ENCODE peak calls at places on chromosomes 3 and 15, in ten cellular contexts. G, X, Y, I, B, H, A, J, T and Q are unnamed samples.

GRCh38 chr15:59994855-59995557 is 9.1 kb upstream of the FOXB1 start:
- DNase-seq in T (no peak), I (no peak), H (no peak), B (no peak), Y (no peak), A (no peak), G (no peak), X (no peak), J (no peak), Q (no peak)

GRCh38 chr3:69888946-69889315 is 110.6 kb upstream of the SAMMSON start:
- DNase-seq in T (no peak), Y (no peak), G (no peak), J (no peak), A (no peak), B (no peak), H (no peak), I (no peak), X (no peak), Q (no peak)

GRCh38 chr3:65170357-65171090 is 482.7 kb upstream of the ADAMTS9 start:
- DNase-seq in J (peak), H (no peak), I (peak), B (peak), X (peak), G (peak), T (peak), Y (peak), A (peak), Q (peak)

GRCh38 chr15:36007699-36008098 is 461.7 kb upstream of the DPH6 start:
- DNase-seq in B (no peak), T (no peak), A (no peak), H (no peak), I (no peak), G (no peak), X (no peak), Y (no peak), J (no peak), Q (no peak)

GRCh38 chr3:1232276-1232675 is 139.5 kb downstream of the CNTN6 start:
- DNase-seq in B (no peak), X (no peak), I (no peak), T (no peak), A (no peak), G (no peak), Y (no peak), H (no peak), J (no peak), Q (no peak)

GRCh38 chr3:41419809-41420208 is 220.5 kb downstream of the CTNNB1 start:
- DNase-seq in B (no peak), T (no peak), A (no peak), X (no peak), Y (no peak), G (no peak), H (no peak), J (no peak), I (no peak), Q (no peak)

GRCh38 chr15:67997996-67998395 is 56.1 kb upstream of the PIAS1 start:
- DNase-seq in H (no peak), J (no peak), T (peak), B (no peak), A (no peak), G (no peak), X (peak), Y (no peak), I (no peak), Q (no peak)

GRCh38 chr15:82680200-82681102 is 29.2 kb downstream of the AP3B2 start:
- DNase-seq in H (peak), J (peak), T (peak), X (no peak), B (no peak), Y (peak), G (no peak), I (peak), A (peak), Q (peak)

GRCh38 chr3:148106062-148106461 is 591.6 kb upstream of the AGTR1 start:
- DNase-seq in T (no peak), J (no peak), G (no peak), Y (no peak), X (no peak), I (no peak), A (no peak), B (no peak), H (no peak), Q (no peak)

GRCh38 chr15:44298878-44299277 is 10.4 kb downstream of the GOLM2 start:
- DNase-seq in G (no peak), H (peak), B (no peak), Y (no peak), A (no peak), J (no peak), I (no peak), T (peak), X (no peak), Q (peak)

GRCh38 chr3:43255675-43256074 is 30.7 kb upstream of the SNRK start:
- DNase-seq in B (no peak), A (no peak), I (no peak), G (no peak), J (no peak), X (no peak), H (no peak), Y (no peak), T (no peak), Q (no peak)

GRCh38 chr15:48279608-48280007 is 51.6 kb upstream of the DUT start:
- DNase-seq in A (no peak), J (no peak), T (no peak), I (no peak), Y (no peak), B (no peak), X (no peak), G (no peak), H (no peak), Q (no peak)

GRCh38 chr15:39173426-39173825 is 407.5 kb upstream of the THBS1 start:
- DNase-seq in X (no peak), Y (no peak), T (no peak), I (no peak), J (no peak), H (no peak), G (no peak), B (no peak), A (no peak), Q (no peak)

GRCh38 chr3:11607816-11608215 is 35.9 kb downstream of the VGLL4 start:
- DNase-seq in B (no peak), A (no peak), X (peak), Y (no peak), H (peak), T (no peak), J (no peak), G (no peak), I (no peak), Q (peak)

GRCh38 chr3:130260821-130261402 is 84.6 kb upstream of the COL6A5 start:
- DNase-seq in A (no peak), I (no peak), Y (peak), J (no peak), G (no peak), T (no peak), X (no peak), B (peak), H (no peak), Q (no peak)

GRCh38 chr3:197711973-197712707 is 24.6 kb downstream of the RUBCN start:
- DNase-seq in Y (peak), A (peak), T (peak), X (peak), B (peak), H (peak), I (peak), J (peak), G (peak), Q (peak)

GRCh38 chr15:100849021-100849831 is 30.4 kb upstream of the ALDH1A3 start:
- DNase-seq in J (peak), G (no peak), Y (peak), H (peak), A (no peak), T (peak), I (no peak), X (peak), B (peak), Q (no peak)

GRCh38 chr15:52115598-52116427 is 3.2 kb upstream of the BCL2L10 start:
- DNase-seq in A (no peak), B (no peak), J (no peak), I (no peak), Y (peak), X (peak), G (no peak), H (no peak), T (no peak), Q (no peak)

GRCh38 chr15:80636675-80637074 is 58.4 kb upstream of the ABHD17C start:
- DNase-seq in Y (no peak), J (no peak), I (no peak), H (no peak), B (peak), T (peak), A (no peak), G (no peak), X (no peak), Q (no peak)

DNA sequence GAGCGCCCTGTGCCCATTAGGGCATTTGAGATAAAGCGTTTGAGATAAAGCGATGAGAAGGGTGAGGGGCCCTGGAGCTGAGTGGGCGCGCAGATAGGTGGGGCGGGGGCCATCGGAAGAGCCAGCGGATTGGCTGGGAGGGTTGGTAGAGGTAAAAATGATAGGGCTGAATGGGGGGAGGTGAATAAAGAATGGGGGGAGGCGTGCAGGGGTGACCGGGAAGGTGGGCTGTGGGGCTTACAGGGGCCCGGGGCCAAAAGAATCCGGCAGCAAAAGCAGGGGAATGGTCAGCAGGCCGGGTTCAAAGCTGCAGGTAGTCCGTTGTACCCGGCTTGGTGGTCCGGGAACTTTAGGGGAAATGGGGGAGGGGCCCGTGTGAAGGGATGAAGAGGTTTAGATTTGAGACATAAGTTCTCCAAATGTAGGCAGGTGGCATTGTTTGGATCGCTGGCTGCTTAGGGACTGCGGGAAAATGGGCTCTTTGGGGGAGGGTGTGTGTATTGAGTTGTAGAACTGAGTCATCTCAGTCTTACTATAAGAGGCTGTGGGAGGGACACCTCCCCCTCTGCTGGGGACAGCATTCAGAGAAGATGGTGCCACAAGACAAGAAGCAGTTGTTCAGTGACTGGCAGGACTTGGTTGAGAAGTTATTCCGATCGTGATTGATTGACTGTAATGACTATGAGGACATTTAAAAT is 623 bp downstream of the ARID3B start:
- DNase-seq in J (no peak), I (peak), G (peak), B (peak), X (peak), Y (peak), H (peak), T (no peak), A (peak), Q (peak)
- TF ChIP-seq POLR2A in J (no peak), I (no peak), G (no peak), B (no peak), X (no peak), Y (no peak), H (no peak), T (no peak), A (no peak), Q (no peak)

GRCh38 chr15:90893175-90894090 is 9.1 kb downstream of the FES start:
- DNase-seq in Y (no peak), J (no peak), B (no peak), X (no peak), G (no peak), A (no peak), I (no peak), T (peak), H (no peak), Q (no peak)
- TF ChIP-seq POLR2A in Y (no peak), J (no peak), B (no peak), X (no peak), G (no peak), A (no peak), I (no peak), T (no peak), H (no peak), Q (no peak)

GRCh38 chr3:136838641-136839555 is 20.0 kb downstream of the SLC35G2 start:
- DNase-seq in B (no peak), A (no peak), H (peak), J (no peak), G (no peak), I (no peak), Y (no peak), T (no peak), X (peak), Q (peak)
- TF ChIP-seq POLR2A in B (no peak), A (no peak), H (no peak), J (no peak), G (no peak), I (no peak), Y (no peak), T (no peak), X (no peak), Q (no peak)

DNA sequence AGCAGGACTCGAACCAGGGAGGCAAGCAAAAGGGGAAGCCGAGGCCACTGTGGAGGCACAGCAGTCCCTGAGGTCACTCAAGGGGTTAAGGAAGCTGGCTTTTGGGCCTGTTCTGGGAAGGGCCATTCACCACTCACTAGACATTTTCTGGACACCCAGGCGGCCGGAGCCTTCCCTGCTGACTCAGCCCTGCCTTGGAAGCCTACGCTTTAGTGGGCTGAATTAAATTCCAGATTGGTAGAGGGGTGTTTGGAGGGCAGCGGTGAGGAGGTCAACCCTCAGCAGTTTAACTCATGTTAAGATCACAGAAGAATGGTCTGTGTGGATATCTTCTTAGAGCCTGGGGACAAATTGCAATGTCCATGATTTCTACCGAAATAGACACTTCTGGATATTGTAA is 152.8 kb downstream of the GABRG3 start:
- DNase-seq in X (no peak), H (peak), Y (no peak), T (no peak), J (no peak), G (no peak), I (no peak), A (no peak), B (no peak), Q (no peak)
- TF ChIP-seq POLR2A in X (no peak), H (no peak), Y (no peak), T (no peak), J (no peak), G (no peak), I (no peak), A (no peak), B (no peak), Q (no peak)

GRCh38 chr3:37243811-37244748 is 69.7 kb upstream of the LRRFIP2 start:
- DNase-seq in G (peak), H (peak), J (peak), T (peak), B (peak), A (peak), I (peak), Y (peak), X (peak), Q (peak)
- TF ChIP-seq POLR2A in G (no peak), H (no peak), J (peak), T (no peak), B (no peak), A (peak), I (no peak), Y (peak), X (peak), Q (no peak)